ENCODE peak calls at places on chromosomes 16 and 17, in ten cellular contexts. I is IMR-90, F is keratinocyte, R is progenitor cell of endocrine pancreas, V is WTC11, Z is cardiac fibroblast, O is tibial artery, B is HFFc6, E is prostate gland, G is body of pancreas. Q is an unnamed sample.

GRCh38 chr17:17757391-17757791 is 76.1 kb downstream of the RAI1 start:
- DNase-seq in I (no peak), F (no peak), R (no peak), V (no peak), Z (no peak), O (no peak), B (no peak), E (no peak), G (no peak), Q (no peak)

GRCh38 chr17:48589831-48590602 is at the start of gene HOXB3:
- DNase-seq in I (peak), F (no peak), R (no peak), V (no peak), Z (no peak), O (no peak), B (no peak), E (no peak), G (no peak), Q (no peak)

GRCh38 chr17:5126719-5127488 is 11.1 kb downstream of the USP6 start:
- DNase-seq in I (no peak), F (no peak), R (no peak), V (no peak), Z (no peak), O (no peak), B (no peak), E (no peak), G (no peak), Q (no peak)

GRCh38 chr16:75207831-75208230 is 870 bp upstream of the CTRB2 start:
- DNase-seq in I (no peak), F (no peak), R (no peak), V (no peak), Z (no peak), O (no peak), B (no peak), E (no peak), G (no peak), Q (no peak)

GRCh38 chr17:61574542-61575351 is 16.3 kb downstream of the NACA2 start:
- DNase-seq in I (peak), F (no peak), R (no peak), V (peak), Z (peak), O (no peak), B (peak), E (peak), G (peak), Q (peak)

GRCh38 chr16:50848755-50849514 is 107.0 kb downstream of the CYLD start:
- DNase-seq in I (no peak), F (no peak), R (no peak), V (no peak), Z (no peak), O (no peak), B (no peak), E (no peak), G (no peak), Q (no peak)

GRCh38 chr17:1779571-1780074 is 17.8 kb downstream of the SERPINF1 start:
- DNase-seq in I (peak), F (no peak), R (no peak), V (no peak), Z (peak), O (peak), B (peak), E (peak), G (peak), Q (peak)

GRCh38 chr17:76738468-76738850 is 540 bp downstream of the MFSD11 start:
- DNase-seq in I (no peak), F (no peak), R (no peak), V (no peak), Z (peak), O (no peak), B (no peak), E (no peak), G (no peak), Q (no peak)

GRCh38 chr17:81831957-81832607 is 1.0 kb downstream of the MCRIP1 start:
- DNase-seq in I (peak), F (no peak), R (no peak), V (no peak), Z (no peak), O (peak), B (peak), E (no peak), G (peak), Q (no peak)

GRCh38 chr16:55542459-55543082 is 23.9 kb upstream of the CAPNS2 start:
- DNase-seq in I (peak), F (no peak), R (no peak), V (no peak), Z (peak), O (no peak), B (peak), E (no peak), G (no peak), Q (no peak)

GRCh38 chr17:35539659-35540026 is 2.2 kb upstream of the SLFN12L start:
- DNase-seq in I (no peak), F (no peak), R (no peak), V (no peak), Z (no peak), O (no peak), B (no peak), E (no peak), G (no peak), Q (no peak)

GRCh38 chr17:79621151-79621940 is 10.5 kb upstream of the RBFOX3 start:
- DNase-seq in I (no peak), F (no peak), R (no peak), V (peak), Z (no peak), O (peak), B (no peak), E (no peak), G (no peak), Q (no peak)

GRCh38 chr17:69043098-69043497 is 17.6 kb downstream of the ABCA9 start:
- DNase-seq in I (no peak), F (no peak), R (no peak), V (no peak), Z (no peak), O (no peak), B (no peak), E (no peak), G (no peak), Q (no peak)

GRCh38 chr16:72474511-72475123 is 302.7 kb upstream of the PMFBP1 start:
- DNase-seq in I (peak), F (peak), R (no peak), V (no peak), Z (peak), O (no peak), B (peak), E (no peak), G (no peak), Q (no peak)

GRCh38 chr17:49634487-49634865 is 43.4 kb downstream of the SPOP start:
- DNase-seq in I (no peak), F (no peak), R (no peak), V (no peak), Z (no peak), O (no peak), B (no peak), E (no peak), G (no peak), Q (no peak)

GRCh38 chr16:30660424-30661251 is 2.4 kb downstream of the FBRS start:
- DNase-seq in I (peak), F (no peak), R (no peak), V (no peak), Z (no peak), O (no peak), B (no peak), E (no peak), G (no peak), Q (no peak)

DNA sequence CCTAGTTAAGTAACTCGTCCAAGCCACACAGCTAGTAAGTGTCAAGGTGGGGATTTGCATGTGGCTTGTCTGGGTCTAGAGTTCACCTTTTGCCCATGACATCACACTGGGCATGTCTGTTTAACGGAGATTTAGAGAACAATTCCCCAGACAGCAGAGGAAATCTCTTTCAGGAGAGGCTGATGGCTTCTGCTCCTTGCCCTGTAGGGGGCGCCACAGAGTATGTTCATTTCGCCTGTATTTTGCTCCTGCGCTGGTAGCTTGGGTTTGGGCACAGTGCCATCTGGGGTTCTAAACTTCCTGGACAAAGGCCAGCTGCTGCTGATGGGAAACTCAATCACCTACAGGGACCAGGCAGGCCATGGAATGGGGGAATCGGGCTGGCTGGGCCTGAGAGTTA is 20.4 kb downstream of the OTOA start:
- DNase-seq in I (no peak), F (no peak), R (no peak), V (peak), Z (no peak), O (no peak), B (no peak), E (peak), G (no peak), Q (no peak)
- TF ChIP-seq CTCF in I (peak), F (peak), R (peak), V (peak), Z (peak), O (no peak), B (peak), E (no peak), G (no peak), Q (peak)

GRCh38 chr16:27920391-27920891 is 143.1 kb downstream of the GSG1L start:
- DNase-seq in I (no peak), F (no peak), R (peak), V (peak), Z (no peak), O (no peak), B (peak), E (peak), G (no peak), Q (no peak)
- TF ChIP-seq CTCF in I (peak), F (peak), R (peak), V (peak), Z (peak), O (no peak), B (peak), E (no peak), G (no peak), Q (peak)

DNA sequence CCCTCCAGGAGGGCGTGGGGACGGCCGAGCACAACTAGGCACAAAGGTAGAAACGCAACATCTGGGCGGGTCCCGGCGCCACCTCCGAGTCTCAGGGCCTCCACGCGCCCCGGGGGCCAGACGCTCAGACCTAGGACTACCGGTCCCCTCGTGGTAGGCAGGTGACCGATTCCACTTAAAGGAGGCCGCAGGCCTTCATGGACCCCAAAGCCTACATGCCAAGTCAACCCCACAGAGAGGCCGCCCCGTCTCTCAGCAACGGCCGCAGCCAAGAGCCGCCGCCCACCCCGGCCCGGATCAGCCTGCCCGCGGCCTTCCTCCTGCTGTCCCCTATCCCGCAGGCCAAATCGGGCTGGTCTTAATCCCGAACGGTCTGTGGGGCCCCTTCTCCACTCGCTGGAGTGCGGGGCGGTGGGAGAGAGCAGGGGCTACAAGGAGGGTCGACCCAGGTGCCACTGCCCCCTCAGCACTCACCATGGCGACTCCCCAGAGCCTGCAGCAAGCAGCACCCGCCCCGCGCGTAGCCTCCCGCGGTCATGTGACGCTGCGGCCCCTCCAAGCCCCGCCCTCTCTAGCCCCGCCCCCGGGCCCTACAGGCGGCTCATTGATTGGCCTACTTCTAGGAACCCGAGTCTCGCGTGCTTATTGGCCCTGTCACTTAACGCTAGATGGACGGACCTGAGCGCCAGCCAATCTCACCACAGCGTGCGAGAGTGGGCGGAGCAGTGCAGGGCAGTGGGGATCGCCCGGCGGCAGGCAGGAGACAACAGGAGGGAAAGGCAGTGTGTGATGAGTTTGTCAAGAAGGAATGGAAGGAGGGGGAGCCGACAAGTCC is at the start of gene VPS35:
- DNase-seq in I (peak), F (peak), R (peak), V (peak), Z (peak), O (peak), B (peak), E (peak), G (peak), Q (peak)
- TF ChIP-seq CTCF in I (peak), F (peak), R (no peak), V (peak), Z (no peak), O (no peak), B (peak), E (no peak), G (peak), Q (peak)

GRCh38 chr16:68825427-68825826 is 17.9 kb upstream of the TANGO6 start:
- DNase-seq in I (no peak), F (no peak), R (no peak), V (no peak), Z (no peak), O (no peak), B (no peak), E (no peak), G (no peak), Q (no peak)
- TF ChIP-seq CTCF in I (no peak), F (no peak), R (no peak), V (no peak), Z (no peak), O (no peak), B (no peak), E (no peak), G (peak), Q (no peak)

GRCh38 chr16:12356622-12357365 is 380.3 kb downstream of the SNX29 start:
- DNase-seq in I (no peak), F (no peak), R (no peak), V (no peak), Z (no peak), O (no peak), B (no peak), E (no peak), G (no peak), Q (no peak)
- TF ChIP-seq CTCF in I (no peak), F (no peak), R (no peak), V (no peak), Z (no peak), O (no peak), B (no peak), E (no peak), G (no peak), Q (no peak)

DNA sequence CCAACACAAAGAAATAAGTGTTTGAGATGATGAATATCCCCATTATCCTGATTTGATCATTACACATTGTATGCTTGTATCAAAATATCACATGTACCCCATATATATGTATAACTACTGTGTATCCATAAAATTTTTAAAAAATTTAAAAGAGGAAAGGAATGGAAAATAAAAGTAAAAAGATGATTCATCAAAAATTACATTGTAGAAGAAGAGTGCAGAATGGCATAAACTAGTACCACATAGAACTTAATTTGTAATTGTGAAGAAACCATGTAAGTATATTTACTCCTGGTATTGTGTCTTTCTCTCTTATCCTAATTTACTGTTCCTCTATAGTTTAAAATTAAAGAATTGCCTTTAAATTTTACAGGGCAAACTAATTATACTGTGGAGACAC is 11.5 kb upstream of the KRT10 start:
- DNase-seq in I (no peak), F (no peak), R (no peak), V (no peak), Z (no peak), O (no peak), B (no peak), E (no peak), G (no peak), Q (no peak)
- TF ChIP-seq CTCF in I (no peak), F (no peak), R (no peak), V (no peak), Z (no peak), O (no peak), B (no peak), E (no peak), G (no peak), Q (no peak)

GRCh38 chr17:52049051-52049450 is 109.5 kb downstream of the CA10 start:
- DNase-seq in I (no peak), F (no peak), R (no peak), V (no peak), Z (no peak), O (no peak), B (no peak), E (no peak), G (no peak), Q (no peak)
- TF ChIP-seq CTCF in I (no peak), F (no peak), R (no peak), V (no peak), Z (no peak), O (no peak), B (no peak), E (no peak), G (no peak), Q (no peak)

GRCh38 chr16:576823-577201 is 7.0 kb downstream of the PIGQ start:
- DNase-seq in I (no peak), F (no peak), R (no peak), V (peak), Z (no peak), O (no peak), B (no peak), E (no peak), G (no peak), Q (no peak)
- TF ChIP-seq CTCF in I (peak), F (no peak), R (peak), V (no peak), Z (no peak), O (no peak), B (no peak), E (no peak), G (no peak), Q (no peak)

DNA sequence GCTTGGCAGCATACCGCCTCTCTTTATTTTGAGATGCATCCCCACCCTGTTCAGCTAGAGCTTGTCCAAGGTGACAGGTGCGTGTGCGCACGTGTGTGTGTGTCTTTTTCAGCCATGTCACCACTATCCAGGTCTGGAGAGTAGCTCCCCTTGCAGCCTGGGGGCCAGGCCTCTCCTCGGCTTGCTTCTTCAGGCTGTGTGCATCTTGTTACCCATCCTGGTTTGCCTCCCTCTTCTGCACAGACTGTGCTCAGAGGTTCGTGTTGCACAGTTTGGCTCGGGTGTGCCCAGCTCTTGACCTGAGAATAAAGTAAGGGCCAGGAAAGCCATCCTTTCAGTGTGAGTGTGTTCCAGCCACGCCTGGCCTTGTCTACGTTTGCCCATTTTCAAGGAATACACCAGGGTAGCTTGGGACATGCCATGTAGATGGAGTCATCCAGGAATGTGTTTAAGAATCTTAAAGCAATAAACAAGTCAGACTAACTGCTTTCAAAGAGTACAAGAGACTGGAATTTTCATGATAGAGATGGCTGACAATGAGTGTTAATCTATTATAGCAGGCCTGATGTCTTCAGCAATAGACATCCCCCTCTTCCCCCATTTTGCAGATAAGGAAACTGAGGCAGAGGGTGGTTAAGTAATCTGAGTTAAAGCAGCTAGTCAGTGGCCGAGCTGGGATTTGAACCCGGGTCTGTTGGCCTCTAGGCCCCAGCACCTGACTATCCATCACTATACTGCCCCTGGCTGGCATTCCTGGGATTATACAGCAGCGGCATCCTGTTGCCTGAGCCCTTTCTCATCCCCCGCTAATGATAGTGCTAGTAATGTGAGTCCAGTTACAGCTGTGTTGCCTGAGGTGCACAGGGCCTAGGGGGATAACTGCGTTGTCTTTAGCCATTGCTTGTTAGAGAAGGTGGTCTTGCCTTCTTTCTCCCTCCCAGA is 77.9 kb downstream of the KSR1 start:
- DNase-seq in I (peak), F (peak), R (no peak), V (peak), Z (peak), O (no peak), B (peak), E (no peak), G (no peak), Q (no peak)
- TF ChIP-seq CTCF in I (no peak), F (no peak), R (no peak), V (no peak), Z (no peak), O (no peak), B (peak), E (no peak), G (no peak), Q (no peak)

DNA sequence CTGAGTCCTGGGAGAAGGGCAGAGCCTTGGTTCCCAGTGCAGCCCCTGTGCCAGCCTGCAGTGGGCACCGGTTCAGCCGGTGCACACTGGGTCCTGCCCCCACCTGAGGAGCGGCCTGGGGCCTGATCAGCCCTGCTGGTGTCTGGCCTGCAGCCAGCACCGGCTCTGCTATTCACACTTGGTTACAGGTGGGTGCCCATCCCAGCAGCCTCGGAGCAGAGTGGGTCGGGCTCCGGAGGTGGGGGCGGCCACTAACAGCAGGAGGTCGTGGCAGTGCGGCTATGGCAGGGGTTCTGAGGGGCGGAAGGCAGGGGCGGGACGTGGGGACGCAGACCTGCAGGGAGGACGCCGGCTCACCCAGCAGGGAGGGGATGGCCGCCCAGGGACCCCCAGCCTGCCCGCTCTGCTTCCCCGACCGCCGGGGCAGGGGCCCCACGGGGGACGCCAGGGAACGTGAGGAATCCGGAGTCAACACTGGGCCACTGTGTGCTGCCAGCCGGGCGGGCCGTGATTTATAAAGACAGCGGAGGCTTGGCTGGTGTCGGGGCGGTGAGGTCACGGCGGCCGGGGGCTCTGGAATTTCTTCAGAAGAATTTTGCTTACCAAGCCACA is 20.3 kb downstream of the METRNL start:
- DNase-seq in I (no peak), F (no peak), R (no peak), V (no peak), Z (peak), O (peak), B (peak), E (no peak), G (no peak), Q (no peak)
- TF ChIP-seq CTCF in I (no peak), F (no peak), R (peak), V (no peak), Z (no peak), O (no peak), B (no peak), E (no peak), G (peak), Q (no peak)